ENCODE peak calls at places on chromosomes 3 and 15, in five cellular contexts. Z, B, J, F and S are unnamed samples.

GRCh38 chr15:55357774-55358173 is 38.8 kb downstream of the PIGB start:
- DNase-seq in F (no peak), J (peak), B (no peak), Z (peak), S (peak)

GRCh38 chr3:188061133-188061532 is 92.8 kb upstream of the LPP start:
- DNase-seq in B (no peak), Z (peak), F (no peak), J (peak), S (peak)

GRCh38 chr15:80953953-80954778 is 35.5 kb downstream of the MESD start:
- DNase-seq in Z (peak), F (no peak), B (no peak), J (no peak), S (no peak)

GRCh38 chr3:38281895-38282686 is at the start of gene SLC22A14:
- DNase-seq in B (peak), F (peak), Z (no peak), J (no peak), S (no peak)

GRCh38 chr15:68542771-68543544 is 35.8 kb upstream of the CORO2B start:
- DNase-seq in J (peak), F (no peak), B (no peak), Z (peak), S (peak)

GRCh38 chr15:101489236-101489632 is 273 bp downstream of the PCSK6 start:
- DNase-seq in J (peak), B (no peak), Z (no peak), F (peak), S (no peak)

GRCh38 chr3:64199933-64200332 is 25.3 kb downstream of the PRICKLE2 start:
- DNase-seq in Z (no peak), B (no peak), J (no peak), F (no peak), S (no peak)

GRCh38 chr3:101036676-101037075 is 43.5 kb upstream of the ABI3BP start:
- DNase-seq in J (no peak), B (no peak), Z (peak), F (no peak), S (peak)

GRCh38 chr15:39587910-39588530 is 7.1 kb downstream of the THBS1 start:
- DNase-seq in J (peak), Z (peak), F (no peak), B (no peak), S (peak)

GRCh38 chr3:123623346-123623880 is 38.6 kb upstream of the HACD2 start:
- DNase-seq in F (no peak), Z (no peak), B (no peak), J (no peak), S (peak)

GRCh38 chr3:27456554-27456953 is 27.6 kb downstream of the SLC4A7 start:
- DNase-seq in J (peak), F (no peak), B (no peak), Z (no peak), S (peak)

GRCh38 chr3:123766195-123767019 is 117.7 kb downstream of the MYLK start:
- DNase-seq in F (no peak), Z (no peak), J (no peak), B (peak), S (no peak)

GRCh38 chr3:124611520-124611919 is 118.7 kb upstream of the UMPS start:
- DNase-seq in Z (no peak), B (no peak), J (no peak), F (no peak), S (no peak)

GRCh38 chr15:85554852-85555521 is 174.6 kb downstream of the AKAP13 start:
- DNase-seq in F (no peak), J (no peak), B (no peak), Z (no peak), S (no peak)
- H3K4me3 ChIP-seq in F (no peak), J (no peak), B (no peak), Z (no peak), S (no peak)

GRCh38 chr3:131363275-131363674 is 18.3 kb upstream of the NUDT16 start:
- DNase-seq in B (no peak), Z (no peak), J (no peak), F (no peak), S (no peak)
- H3K4me3 ChIP-seq in B (no peak), Z (no peak), J (no peak), F (no peak), S (no peak)

GRCh38 chr3:149639093-149639486 is 18.7 kb downstream of the WWTR1 start:
- DNase-seq in F (no peak), Z (no peak), B (no peak), J (no peak), S (no peak)
- H3K4me3 ChIP-seq in F (no peak), Z (peak), B (peak), J (peak), S (peak)

DNA sequence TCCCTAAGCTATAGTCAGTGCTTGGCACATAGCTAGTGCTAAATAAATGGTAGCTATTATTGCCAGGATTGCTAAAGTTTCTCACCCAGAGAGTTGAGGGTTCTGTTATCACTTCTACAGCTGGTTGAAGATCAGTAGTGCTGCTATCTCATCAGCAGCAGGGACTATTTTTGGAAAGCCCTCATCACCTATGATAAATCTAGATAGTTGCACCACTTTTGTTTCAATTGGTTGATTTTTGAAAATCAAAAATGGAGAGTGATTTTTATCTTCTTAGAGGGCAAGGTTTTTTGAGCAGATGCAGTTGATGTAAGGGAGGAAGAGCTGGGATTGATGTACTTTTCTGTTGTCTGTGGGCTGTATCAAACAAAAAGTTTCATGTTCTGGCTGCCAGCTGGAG is 101.6 kb downstream of the ST6GAL1 start:
- DNase-seq in Z (no peak), B (no peak), J (no peak), F (no peak), S (no peak)
- H3K4me3 ChIP-seq in Z (no peak), B (no peak), J (no peak), F (no peak), S (no peak)

GRCh38 chr3:49501842-49502241 is 31.8 kb downstream of the DAG1 start:
- DNase-seq in Z (no peak), B (no peak), J (no peak), F (no peak), S (no peak)

GRCh38 chr3:49501258-49501609 is 31.2 kb downstream of the DAG1 start:
- DNase-seq in B (no peak), J (no peak), F (no peak), Z (no peak), S (no peak)

GRCh38 chr3:49498239-49498638 is 28.2 kb downstream of the DAG1 start:
- DNase-seq in J (no peak), F (no peak), B (no peak), Z (no peak), S (no peak)

GRCh38 chr3:49498655-49499054 is 28.6 kb downstream of the DAG1 start:
- DNase-seq in Z (no peak), B (no peak), J (no peak), F (no peak), S (no peak)

DNA sequence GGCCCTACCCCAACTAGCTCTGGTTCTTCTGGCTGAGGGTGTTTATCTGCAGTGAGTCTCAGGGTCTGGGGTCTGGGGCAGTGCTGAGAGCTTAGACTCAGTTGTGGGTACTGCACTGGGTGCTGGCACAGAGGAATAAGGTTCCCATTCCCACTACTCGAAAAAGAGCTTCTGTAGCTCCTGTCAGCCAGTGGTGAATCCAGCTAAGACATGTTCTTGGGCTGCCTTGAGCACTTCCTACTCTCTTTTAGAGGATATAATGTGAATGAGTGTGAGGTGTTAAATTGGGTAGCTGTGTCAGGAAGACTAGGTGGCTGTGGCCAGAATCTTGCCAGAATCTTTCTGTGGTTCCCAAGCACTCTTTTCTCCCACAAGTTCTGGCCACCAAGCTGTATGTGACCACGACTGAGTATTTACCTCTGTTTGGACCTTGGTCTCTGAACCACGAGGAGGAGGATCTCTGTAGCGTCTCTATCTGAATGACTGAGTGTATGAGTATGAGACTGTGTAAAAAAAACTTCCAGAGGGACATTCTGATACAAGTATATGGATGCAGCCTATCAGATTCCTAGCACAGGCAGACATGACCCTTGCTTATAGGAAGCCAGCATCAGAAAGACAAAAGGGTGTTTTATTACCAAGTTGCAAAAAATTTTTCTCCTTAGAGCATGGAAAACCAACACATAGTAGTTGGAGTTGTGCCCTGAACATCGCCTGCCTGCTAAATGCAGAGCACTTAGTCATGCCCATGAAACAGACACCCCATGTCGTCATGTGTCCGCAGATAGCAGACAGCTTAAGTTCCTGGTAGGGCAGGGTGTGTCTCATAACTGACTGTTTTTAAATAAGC is 30.6 kb downstream of the DAG1 start:
- DNase-seq in J (peak), F (no peak), Z (peak), B (peak), S (peak)
- H3K4me3 ChIP-seq in J (peak), F (no peak), Z (peak), B (no peak), S (no peak)

DNA sequence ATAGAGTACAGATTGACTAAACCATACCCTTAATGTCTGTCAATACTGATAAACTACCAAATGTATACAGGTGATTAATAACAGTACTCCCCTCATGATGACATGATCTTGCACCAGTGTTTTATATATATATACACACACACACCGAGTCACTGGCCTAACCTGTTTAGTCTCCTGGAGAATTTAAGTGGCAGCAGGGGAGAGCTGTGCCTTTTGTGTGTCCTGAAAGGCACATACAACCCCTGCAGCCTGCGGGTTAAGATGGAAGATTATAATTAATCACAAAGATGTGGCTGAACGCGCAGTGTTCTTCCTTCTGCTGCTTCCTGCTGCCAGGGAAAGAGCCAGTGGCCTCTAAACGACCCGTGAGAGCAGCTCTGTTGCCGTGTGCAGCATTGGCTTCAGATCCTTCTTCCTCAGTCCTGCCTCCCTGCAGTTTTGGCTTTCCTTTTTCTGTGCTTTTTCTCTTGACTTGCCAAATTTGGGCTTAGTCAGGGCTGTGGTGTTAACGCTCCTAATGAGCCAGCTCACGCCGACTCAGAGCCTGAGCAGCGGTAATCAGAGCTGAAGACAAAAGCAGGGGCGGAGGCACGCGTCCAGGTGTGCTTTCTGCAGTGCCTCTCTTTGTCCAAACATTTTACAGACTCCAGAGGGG is 42.5 kb upstream of the UBE3A start:
- DNase-seq in B (no peak), F (peak), Z (no peak), J (no peak), S (no peak)
- H3K4me3 ChIP-seq in B (no peak), F (peak), Z (no peak), J (no peak), S (no peak)

GRCh38 chr3:170420307-170420821 is 1.7 kb downstream of the CLDN11 start:
- DNase-seq in B (no peak), F (no peak), J (peak), Z (peak), S (peak)

GRCh38 chr3:170419301-170420087 is 826 bp downstream of the CLDN11 start:
- DNase-seq in B (no peak), Z (peak), J (peak), F (no peak), S (peak)

GRCh38 chr3:170423001-170423615 is 4.4 kb downstream of the CLDN11 start:
- DNase-seq in Z (no peak), J (peak), F (no peak), B (no peak), S (no peak)

GRCh38 chr3:170421147-170421641 is 2.5 kb downstream of the CLDN11 start:
- DNase-seq in Z (peak), B (no peak), F (no peak), J (peak), S (peak)

GRCh38 chr3:170421758-170422157 is 3.1 kb downstream of the CLDN11 start:
- DNase-seq in F (no peak), B (no peak), Z (no peak), J (no peak), S (no peak)
- H3K4me3 ChIP-seq in F (no peak), B (no peak), Z (peak), J (peak), S (peak)

DNA sequence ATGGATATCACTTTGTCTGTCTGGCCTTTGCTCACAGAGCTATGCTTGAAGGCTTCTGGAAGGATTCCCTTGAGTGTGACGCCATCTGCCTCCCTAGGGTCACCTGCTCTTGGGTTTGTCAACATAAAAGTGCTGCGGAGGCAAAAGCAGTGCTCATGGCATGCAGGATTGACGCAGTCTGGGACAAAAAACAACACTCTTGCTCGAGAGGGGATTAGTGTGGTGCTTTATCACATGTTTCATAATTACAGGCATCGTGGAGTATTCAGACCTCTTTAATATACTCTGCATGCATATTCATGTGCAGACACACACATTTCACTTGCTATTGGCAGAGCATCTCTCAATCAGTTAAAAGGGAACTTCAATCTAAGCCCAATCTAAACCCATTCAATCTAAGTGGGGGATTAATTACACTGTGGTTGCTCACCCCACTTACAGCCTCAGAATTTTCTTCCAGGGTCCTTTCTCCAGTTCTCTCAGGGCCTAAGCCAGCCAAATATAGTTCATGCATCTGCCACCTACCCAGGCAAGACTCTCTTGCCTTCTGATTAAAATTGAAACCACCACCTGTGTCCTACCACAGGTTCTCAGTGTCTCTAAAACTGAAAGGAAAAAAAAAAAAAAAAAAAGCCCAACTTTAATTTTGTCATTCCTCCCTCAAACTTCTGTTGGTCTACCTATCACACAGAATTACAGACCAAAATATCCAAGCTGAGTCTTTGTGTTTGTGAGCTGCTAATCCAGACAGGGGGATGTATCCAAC is 75.6 kb downstream of the BFSP2 start:
- DNase-seq in Z (no peak), J (peak), B (no peak), F (peak), S (no peak)
- H3K4me3 ChIP-seq in Z (no peak), J (no peak), B (no peak), F (peak), S (no peak)